ENCODE peak calls at places on chromosomes 3 and 15, in eight cellular contexts. S, X, C, T, M, F, Q and E are unnamed samples.

GRCh38 chr3:31503456-31503855 is 29.3 kb upstream of the STT3B start:
- DNase-seq in S (no peak), F (no peak), C (no peak), X (no peak), M (no peak), Q (peak; percentile 15), T (no peak), E (peak; percentile 84)

GRCh38 chr3:50675179-50676030 is 678 bp downstream of the DOCK3 start:
- DNase-seq in X (peak; percentile 65), T (peak; percentile 40), F (no peak), Q (no peak), C (no peak), S (peak; percentile 58), M (no peak), E (peak; percentile 53)

GRCh38 chr15:56034514-56034913 is 41.1 kb upstream of the NEDD4 start:
- DNase-seq in Q (no peak), T (no peak), F (no peak), M (no peak), S (no peak), X (peak; percentile 44), C (no peak), E (no peak)

GRCh38 chr3:185280572-185281365 is 26.9 kb upstream of the EHHADH start:
- DNase-seq in C (no peak), T (no peak), M (peak; percentile 78), F (no peak), Q (peak; percentile 63), S (no peak), X (no peak), E (peak; percentile 89)

GRCh38 chr3:19891740-19892139 is 42.3 kb downstream of the EFHB start:
- DNase-seq in S (no peak), M (peak; percentile 71), C (no peak), X (no peak), T (no peak), Q (no peak), F (no peak), E (no peak)

GRCh38 chr3:196636369-196637349 is 2.8 kb upstream of the NRROS start:
- DNase-seq in C (no peak), F (no peak), T (no peak), X (no peak), S (no peak), M (peak; percentile 43), Q (no peak), E (no peak)

GRCh38 chr3:45953536-45953935 is 10.3 kb downstream of the CXCR6 start:
- DNase-seq in S (no peak), T (no peak), M (no peak), C (no peak), F (no peak), Q (no peak), X (no peak), E (no peak)

GRCh38 chr15:100533934-100534333 is 5.2 kb upstream of the CERS3 start:
- DNase-seq in S (no peak), C (no peak), T (no peak), M (no peak), X (no peak), Q (no peak), F (no peak), E (no peak)

GRCh38 chr3:178680037-178680436 is 143.8 kb downstream of the KCNMB2 start:
- DNase-seq in X (no peak), M (no peak), S (no peak), Q (no peak), T (no peak), F (no peak), C (no peak), E (no peak)

GRCh38 chr3:72338942-72339749 is 509.1 kb downstream of the SHQ1 start:
- DNase-seq in F (peak; percentile 71), S (no peak), C (peak; percentile 89), T (no peak), X (no peak), M (peak; percentile 89), Q (no peak), E (peak; percentile 67)

GRCh38 chr15:67908756-67909155 is 68.9 kb upstream of the RNU6-1 start:
- DNase-seq in M (no peak), F (no peak), X (no peak), C (no peak), Q (no peak), S (no peak), T (no peak), E (no peak)

GRCh38 chr15:63046927-63047760 is 4.6 kb downstream of the TPM1 start:
- DNase-seq in X (no peak), F (no peak), T (no peak), S (no peak), M (peak; percentile 66), Q (no peak), C (no peak), E (peak; percentile 40)

GRCh38 chr3:13543251-13543650 is 5.7 kb upstream of the FBLN2 start:
- DNase-seq in M (peak; percentile 93), F (peak; percentile 88), T (no peak), S (no peak), X (no peak), C (no peak), Q (no peak), E (no peak)

GRCh38 chr3:44001072-44001471 is 240.6 kb upstream of the TOPAZ1 start:
- DNase-seq in T (no peak), F (no peak), S (no peak), C (no peak), X (no peak), Q (no peak), M (peak; percentile 23), E (no peak)

GRCh38 chr15:31269961-31270575 is 56.6 kb upstream of the KLF13 start:
- DNase-seq in X (peak; percentile 17), F (no peak), M (no peak), Q (no peak), T (peak; percentile 7), C (peak; percentile 2), S (no peak), E (no peak)

GRCh38 chr3:184757010-184757651 is 45.3 kb upstream of the MAGEF1 start:
- DNase-seq in M (no peak), Q (no peak), X (no peak), C (no peak), T (no peak), S (no peak), F (no peak), E (no peak)

GRCh38 chr3:132404276-132404675 is 13.0 kb upstream of the DNAJC13 start:
- DNase-seq in S (no peak), X (no peak), C (no peak), T (no peak), M (no peak), Q (no peak), F (no peak), E (no peak)

GRCh38 chr3:194323785-194324735 is 27.1 kb downstream of the CPN2 start:
- DNase-seq in X (peak; percentile 64), Q (no peak), T (peak; percentile 33), C (no peak), F (no peak), S (peak; percentile 43), M (peak; percentile 77), E (no peak)

GRCh38 chr3:24684506-24685023 is 189.9 kb upstream of the THRB start:
- DNase-seq in T (no peak), Q (no peak), X (no peak), M (no peak), S (no peak), F (no peak), C (no peak), E (peak; percentile 17)

GRCh38 chr3:5504135-5504534 is 316.6 kb downstream of the EDEM1 start:
- DNase-seq in F (no peak), C (no peak), Q (peak; percentile 29), M (no peak), S (no peak), X (no peak), T (no peak), E (peak; percentile 54)

GRCh38 chr15:63048986-63049665 is 6.6 kb downstream of the TPM1 start:
- DNase-seq in F (no peak), Q (peak; percentile 34), S (peak; percentile 46), M (peak; percentile 63), X (peak; percentile 59), T (peak; percentile 19), C (no peak), E (peak; percentile 89)

GRCh38 chr3:14879161-14879888 is 60.6 kb downstream of the FGD5 start:
- DNase-seq in F (no peak), X (peak; percentile 64), S (peak; percentile 48), Q (peak; percentile 75), M (no peak), C (peak; percentile 84), T (no peak), E (peak; percentile 93)

GRCh38 chr15:63107895-63108546 is 13.6 kb upstream of the LACTB start:
- DNase-seq in M (peak; percentile 100), F (peak; percentile 100), S (no peak), Q (no peak), X (no peak), T (no peak), C (no peak), E (no peak)

GRCh38 chr3:17301271-17301670 is 416.5 kb downstream of the PLCL2 start:
- DNase-seq in F (no peak), Q (no peak), C (no peak), T (no peak), S (no peak), X (no peak), M (no peak), E (peak; percentile 31)

GRCh38 chr15:60399931-60400330 is 2.1 kb upstream of the ANXA2 start:
- DNase-seq in S (no peak), T (no peak), X (no peak), F (no peak), Q (no peak), C (no peak), M (peak; percentile 95), E (no peak)

GRCh38 chr3:64650096-64650622 is 37.6 kb downstream of the ADAMTS9 start:
- DNase-seq in M (no peak), S (no peak), T (no peak), C (no peak), F (no peak), Q (no peak), X (no peak), E (peak; percentile 44)